ENCODE peak calls at places on chromosomes 2 and 18, in six cellular contexts. One of them, this sample, is unnamed.

GRCh38 chr2:149160701-149161217 is 122.3 kb downstream of the LYPD6B start:
- DNase-seq in tibial nerve: no peak
- DNase-seq in ovary: no peak
- DNase-seq in A549: no peak
- DNase-seq in H1: no peak
- DNase-seq in IMR-90: no peak
- DNase-seq in this sample: no peak

GRCh38 chr2:218026244-218026643 is 23.4 kb upstream of the TNS1 start:
- DNase-seq in H1: no peak
- DNase-seq in IMR-90: no peak
- DNase-seq in tibial nerve: no peak
- DNase-seq in A549: no peak
- DNase-seq in ovary: no peak
- DNase-seq in this sample: no peak

GRCh38 chr18:79030680-79031079 is 38.5 kb upstream of the ATP9B start:
- DNase-seq in ovary: no peak
- DNase-seq in IMR-90: no peak
- DNase-seq in tibial nerve: no peak
- DNase-seq in H1: no peak
- DNase-seq in A549: no peak
- DNase-seq in this sample: no peak

GRCh38 chr18:36352384-36352783 is 54.9 kb downstream of the FHOD3 start:
- DNase-seq in ovary: no peak
- DNase-seq in H1: no peak
- DNase-seq in IMR-90: peak; percentile 95
- DNase-seq in tibial nerve: no peak
- DNase-seq in A549: peak; percentile 16
- DNase-seq in this sample: no peak

GRCh38 chr18:63147973-63148372 is 171.6 kb downstream of the BCL2 start:
- DNase-seq in tibial nerve: no peak
- DNase-seq in A549: no peak
- DNase-seq in IMR-90: no peak
- DNase-seq in ovary: no peak
- DNase-seq in H1: no peak
- DNase-seq in this sample: no peak

GRCh38 chr2:224004105-224004715 is 34.9 kb downstream of the SERPINE2 start:
- DNase-seq in H1: no peak
- DNase-seq in IMR-90: no peak
- DNase-seq in ovary: no peak
- DNase-seq in A549: no peak
- DNase-seq in tibial nerve: no peak
- DNase-seq in this sample: no peak

GRCh38 chr2:215860076-215860475 is 153.3 kb downstream of the MREG start:
- DNase-seq in H1: no peak
- DNase-seq in ovary: no peak
- DNase-seq in IMR-90: no peak
- DNase-seq in A549: no peak
- DNase-seq in tibial nerve: no peak
- DNase-seq in this sample: no peak

GRCh38 chr2:144372484-144373195 is 147.3 kb downstream of the ZEB2 start:
- DNase-seq in H1: no peak
- DNase-seq in ovary: peak; percentile 38
- DNase-seq in tibial nerve: peak; percentile 27
- DNase-seq in IMR-90: no peak
- DNase-seq in A549: no peak
- DNase-seq in this sample: no peak

GRCh38 chr2:179454443-179455218 is 190.0 kb upstream of the SESTD1 start:
- DNase-seq in ovary: no peak
- DNase-seq in tibial nerve: no peak
- DNase-seq in A549: peak; percentile 13
- DNase-seq in H1: no peak
- DNase-seq in IMR-90: peak; percentile 98
- DNase-seq in this sample: no peak

GRCh38 chr18:64438178-64438577 is 289.3 kb upstream of the LINC00305 start:
- DNase-seq in A549: no peak
- DNase-seq in IMR-90: no peak
- DNase-seq in tibial nerve: no peak
- DNase-seq in H1: no peak
- DNase-seq in ovary: no peak
- DNase-seq in this sample: no peak

GRCh38 chr2:241946306-241947003 is 76.9 kb downstream of the RTP5 start:
- DNase-seq in H1: no peak
- DNase-seq in IMR-90: no peak
- DNase-seq in tibial nerve: no peak
- DNase-seq in ovary: no peak
- DNase-seq in A549: no peak
- DNase-seq in this sample: no peak

GRCh38 chr2:239002960-239003932 is 155.4 kb downstream of the TWIST2 start:
- DNase-seq in ovary: no peak
- DNase-seq in tibial nerve: peak; percentile 48
- DNase-seq in A549: no peak
- DNase-seq in H1: no peak
- DNase-seq in IMR-90: peak; percentile 65
- DNase-seq in this sample: no peak

GRCh38 chr18:26133652-26134051 is at the start of gene PSMA8:
- DNase-seq in H1: peak; percentile 23
- DNase-seq in A549: no peak
- DNase-seq in IMR-90: no peak
- DNase-seq in tibial nerve: no peak
- DNase-seq in ovary: peak; percentile 27
- DNase-seq in this sample: no peak

GRCh38 chr2:112004246-112004645 is 50.8 kb upstream of the TMEM87B start:
- DNase-seq in tibial nerve: peak; percentile 63
- DNase-seq in ovary: no peak
- DNase-seq in H1: no peak
- DNase-seq in A549: no peak
- DNase-seq in IMR-90: peak; percentile 10
- DNase-seq in this sample: peak; percentile 4

GRCh38 chr2:127623388-127624320 is 22.3 kb upstream of the GPR17 start:
- DNase-seq in A549: no peak
- DNase-seq in IMR-90: peak; percentile 64
- DNase-seq in tibial nerve: no peak
- DNase-seq in ovary: peak; percentile 9
- DNase-seq in H1: no peak
- DNase-seq in this sample: no peak

GRCh38 chr2:189074496-189074895 is 100.3 kb downstream of the COL3A1 start:
- DNase-seq in H1: no peak
- DNase-seq in A549: no peak
- DNase-seq in ovary: no peak
- DNase-seq in tibial nerve: no peak
- DNase-seq in IMR-90: no peak
- DNase-seq in this sample: no peak

GRCh38 chr2:218027426-218028188 is 24.8 kb upstream of the TNS1 start:
- DNase-seq in A549: no peak
- DNase-seq in H1: no peak
- DNase-seq in tibial nerve: no peak
- DNase-seq in ovary: no peak
- DNase-seq in IMR-90: no peak
- DNase-seq in this sample: no peak

GRCh38 chr2:205684871-205685313 is 2.6 kb downstream of the NRP2 start:
- DNase-seq in H1: no peak
- DNase-seq in ovary: peak; percentile 69
- DNase-seq in A549: peak; percentile 45
- DNase-seq in tibial nerve: no peak
- DNase-seq in IMR-90: peak; percentile 60
- DNase-seq in this sample: no peak

GRCh38 chr2:20093263-20094141 is 42.1 kb upstream of the LAPTM4A start:
- DNase-seq in ovary: peak; percentile 64
- DNase-seq in tibial nerve: peak; percentile 77
- DNase-seq in H1: peak; percentile 34
- DNase-seq in IMR-90: peak; percentile 82
- DNase-seq in A549: peak; percentile 78
- DNase-seq in this sample: no peak

GRCh38 chr2:106996136-106996769 is 110.3 kb upstream of the ST6GAL2 start:
- DNase-seq in IMR-90: no peak
- DNase-seq in A549: no peak
- DNase-seq in ovary: no peak
- DNase-seq in tibial nerve: no peak
- DNase-seq in H1: no peak
- DNase-seq in this sample: no peak

GRCh38 chr2:237020086-237020485 is 65.6 kb upstream of the COPS8 start:
- DNase-seq in IMR-90: no peak
- DNase-seq in ovary: no peak
- DNase-seq in tibial nerve: no peak
- DNase-seq in A549: no peak
- DNase-seq in H1: no peak
- DNase-seq in this sample: no peak

GRCh38 chr2:148209598-148209997 is 188.7 kb downstream of the MBD5 start:
- DNase-seq in IMR-90: no peak
- DNase-seq in tibial nerve: no peak
- DNase-seq in ovary: no peak
- DNase-seq in H1: no peak
- DNase-seq in A549: peak; percentile 36
- DNase-seq in this sample: no peak

GRCh38 chr2:108267117-108267516 is 21.6 kb upstream of the SULT1C2 start:
- DNase-seq in IMR-90: peak; percentile 71
- DNase-seq in ovary: no peak
- DNase-seq in H1: no peak
- DNase-seq in A549: peak; percentile 59
- DNase-seq in tibial nerve: peak; percentile 56
- DNase-seq in this sample: no peak

GRCh38 chr2:160401895-160402294 is 91.7 kb downstream of the RBMS1 start:
- DNase-seq in tibial nerve: no peak
- DNase-seq in H1: no peak
- DNase-seq in IMR-90: no peak
- DNase-seq in A549: no peak
- DNase-seq in ovary: no peak
- DNase-seq in this sample: no peak
- H3K4me1 ChIP-seq in tibial nerve: peaks cover 96% of the 10 kb centered on the region
- H3K4me1 ChIP-seq in H1: peaks cover 25% of the 10 kb centered on the region
- H3K4me1 ChIP-seq in IMR-90: peaks cover 30% of the 10 kb centered on the region
- H3K4me1 ChIP-seq in A549: peaks cover 86% of the 10 kb centered on the region
- H3K4me1 ChIP-seq in ovary: peaks cover 12% of the 10 kb centered on the region
- H3K4me1 ChIP-seq in this sample: peaks cover 93% of the 10 kb centered on the region

DNA sequence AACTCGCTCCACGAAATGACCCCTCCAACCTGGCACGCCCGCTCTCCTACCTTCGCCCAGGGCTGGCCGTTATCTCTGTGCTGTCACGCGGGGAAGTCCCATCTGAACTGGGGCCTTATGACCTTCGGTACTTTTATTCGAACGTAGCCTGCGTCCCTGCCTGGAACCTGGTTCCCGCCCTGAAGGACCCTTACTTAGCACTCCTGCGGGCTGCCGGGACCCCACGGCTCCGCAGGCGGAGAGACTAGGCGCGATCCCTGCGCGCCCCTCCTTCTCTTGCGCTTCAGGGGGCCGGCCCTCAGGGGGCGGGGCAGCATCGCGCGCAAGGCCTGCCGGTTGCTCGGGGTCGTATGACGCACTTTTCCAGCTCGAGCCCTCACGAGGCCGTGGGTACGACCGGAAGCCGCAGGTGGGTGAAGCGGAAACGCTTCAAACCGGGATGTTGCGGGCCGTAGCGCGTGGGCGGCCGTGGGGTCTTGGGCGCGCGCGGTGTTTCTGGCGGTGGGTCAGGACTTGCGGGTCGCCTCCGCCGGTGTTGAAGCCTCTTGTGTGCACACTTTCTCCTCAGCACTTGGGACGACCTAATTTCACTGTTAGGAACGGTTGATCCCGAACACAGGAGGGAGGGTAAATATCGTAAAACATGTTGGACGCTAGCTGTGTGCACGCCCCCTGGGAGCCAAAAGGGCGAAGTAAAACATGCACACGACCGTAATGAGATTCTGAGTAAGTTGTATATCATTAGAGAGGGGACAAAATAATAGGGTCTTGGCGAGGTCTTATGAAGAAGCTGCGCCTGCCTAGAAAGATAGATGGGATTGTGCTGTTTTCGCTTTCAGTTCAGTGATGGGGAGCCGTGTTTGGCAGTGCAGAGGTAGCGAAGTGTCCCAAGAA is at the start of the genes LIPT1 and TSGA10:
- DNase-seq in IMR-90: peak; percentile 92
- DNase-seq in tibial nerve: peak; percentile 82
- DNase-seq in A549: peak; percentile 94
- DNase-seq in ovary: peak; percentile 94
- DNase-seq in H1: peak; percentile 54
- DNase-seq in this sample: peak; percentile 28
- TF ChIP-seq POLR2A in IMR-90: peak; percentile 54
- TF ChIP-seq POLR2A in tibial nerve: peak; percentile 83
- TF ChIP-seq POLR2A in A549: peak; percentile 85
- TF ChIP-seq POLR2A in ovary: peak; percentile 90
- TF ChIP-seq POLR2A in H1: peak; percentile 50
- TF ChIP-seq POLR2A in this sample: peak; percentile 80

GRCh38 chr2:230773039-230773773 is 60.6 kb downstream of the CAB39 start:
- DNase-seq in IMR-90: no peak
- DNase-seq in tibial nerve: no peak
- DNase-seq in A549: no peak
- DNase-seq in ovary: no peak
- DNase-seq in H1: no peak
- DNase-seq in this sample: no peak

GRCh38 chr2:230777681-230778080 is 65.0 kb downstream of the CAB39 start:
- DNase-seq in ovary: no peak
- DNase-seq in H1: no peak
- DNase-seq in tibial nerve: no peak
- DNase-seq in A549: no peak
- DNase-seq in IMR-90: peak; percentile 44
- DNase-seq in this sample: no peak

GRCh38 chr2:230778350-230779140 is 65.9 kb downstream of the CAB39 start:
- DNase-seq in H1: no peak
- DNase-seq in tibial nerve: no peak
- DNase-seq in IMR-90: no peak
- DNase-seq in ovary: no peak
- DNase-seq in A549: no peak
- DNase-seq in this sample: no peak

GRCh38 chr2:230774348-230774951 is 61.8 kb downstream of the CAB39 start:
- DNase-seq in H1: no peak
- DNase-seq in tibial nerve: no peak
- DNase-seq in ovary: no peak
- DNase-seq in IMR-90: peak; percentile 92
- DNase-seq in A549: peak; percentile 23
- DNase-seq in this sample: no peak

GRCh38 chr2:230775737-230776136 is 63.1 kb downstream of the CAB39 start:
- DNase-seq in tibial nerve: no peak
- DNase-seq in ovary: no peak
- DNase-seq in H1: no peak
- DNase-seq in A549: no peak
- DNase-seq in IMR-90: no peak
- DNase-seq in this sample: no peak
- H3K4me1 ChIP-seq in tibial nerve: peaks cover 25% of the 10 kb centered on the region
- H3K4me1 ChIP-seq in ovary: peaks cover 8% of the 10 kb centered on the region
- H3K4me1 ChIP-seq in H1: no peaks in the 10 kb centered on the region
- H3K4me1 ChIP-seq in A549: peaks cover 23% of the 10 kb centered on the region
- H3K4me1 ChIP-seq in IMR-90: peaks cover 15% of the 10 kb centered on the region
- H3K4me1 ChIP-seq in this sample: peaks cover 4% of the 10 kb centered on the region

DNA sequence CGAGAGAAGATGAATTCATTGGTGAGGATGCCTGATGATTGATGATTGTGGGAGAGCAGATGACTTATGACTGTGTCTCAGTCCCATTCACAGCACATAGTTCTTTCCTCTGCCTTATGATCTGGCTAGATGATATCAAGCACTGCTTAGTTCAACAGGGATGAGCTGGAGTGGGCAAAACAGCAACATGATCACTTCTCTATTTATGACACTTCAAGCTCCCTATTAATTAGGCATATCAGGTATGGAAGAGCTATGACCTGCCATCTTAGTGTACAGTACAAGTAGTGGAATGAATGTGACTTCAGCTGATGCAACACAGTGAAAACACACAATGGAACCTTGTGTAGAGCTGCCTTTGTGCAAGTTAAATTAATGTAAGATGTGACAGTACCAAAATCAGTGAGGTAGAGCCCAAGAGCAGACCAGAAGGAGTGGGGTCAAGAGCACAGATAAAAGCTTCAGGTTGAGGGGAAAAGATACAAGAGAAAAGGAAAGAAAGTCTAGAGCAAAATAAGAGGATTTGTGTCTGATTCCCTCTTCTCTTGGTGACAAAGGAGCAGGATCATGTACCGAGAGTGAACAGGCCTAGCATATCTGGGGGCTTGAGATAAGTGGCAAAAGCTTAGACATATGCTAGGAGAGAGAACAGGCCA is 93.0 kb upstream of the MYO3B start:
- DNase-seq in tibial nerve: no peak
- DNase-seq in H1: no peak
- DNase-seq in IMR-90: no peak
- DNase-seq in A549: no peak
- DNase-seq in ovary: no peak
- DNase-seq in this sample: no peak
- TF ChIP-seq POLR2A in tibial nerve: no peak
- TF ChIP-seq POLR2A in H1: no peak
- TF ChIP-seq POLR2A in IMR-90: no peak
- TF ChIP-seq POLR2A in A549: no peak
- TF ChIP-seq POLR2A in ovary: no peak
- TF ChIP-seq POLR2A in this sample: no peak

This sample was measured in esophagus squamous epithelium.